ENCODE peak calls at places on chromosome 2, in ten cellular contexts. I is activated naive CD4-positive, alpha-beta T cell; U is memory B cell; A is nephron progenitor cell; C is epithelial cell of prostate; S is mesenchymal stem cell; K is iris pigment epithelial cell; O is endodermal cell; H is adrenal gland; L is astrocyte of the spinal cord. X is an unnamed sample.

GRCh38 chr2:240972636-240973521 is 25.5 kb upstream of the SNED1 start:
- DNase-seq in I (no peak), U (no peak), A (no peak), C (no peak), S (no peak), K (no peak), O (no peak), H (peak; percentile 1), L (peak; percentile 35), X (no peak)

GRCh38 chr2:113720167-113720566 is 36.3 kb downstream of the SLC35F5 start:
- DNase-seq in I (no peak), U (no peak), A (no peak), C (no peak), S (peak; percentile 35), K (no peak), O (no peak), H (no peak), L (no peak), X (no peak)

GRCh38 chr2:191875859-191876258 is 29.0 kb upstream of the CAVIN2 start:
- DNase-seq in I (no peak), U (no peak), A (no peak), C (no peak), S (no peak), K (no peak), O (no peak), H (no peak), L (no peak), X (no peak)

GRCh38 chr2:44932079-44932478 is 9.4 kb upstream of the SIX3 start:
- DNase-seq in I (no peak), U (no peak), A (no peak), C (no peak), S (no peak), K (no peak), O (peak; percentile 72), H (no peak), L (no peak), X (no peak)

GRCh38 chr2:41720702-41721344 is 327.0 kb upstream of the PKDCC start:
- DNase-seq in I (no peak), U (no peak), A (no peak), C (no peak), S (peak; percentile 5), K (peak; percentile 81), O (no peak), H (no peak), L (peak; percentile 28), X (no peak)

GRCh38 chr2:207828361-207829057 is 58.8 kb upstream of the FZD5 start:
- DNase-seq in I (no peak), U (no peak), A (no peak), C (no peak), S (no peak), K (peak; percentile 35), O (no peak), H (peak; percentile 75), L (no peak), X (no peak)

GRCh38 chr2:33598472-33599174 is 476 bp downstream of the FAM98A start:
- DNase-seq in I (no peak), U (no peak), A (peak; percentile 52), C (no peak), S (peak; percentile 76), K (peak; percentile 73), O (peak; percentile 76), H (peak; percentile 48), L (peak; percentile 41), X (no peak)

GRCh38 chr2:99481941-99482340 is 7.9 kb downstream of the REV1 start:
- DNase-seq in I (no peak), U (no peak), A (peak; percentile 26), C (no peak), S (peak; percentile 22), K (no peak), O (peak; percentile 62), H (peak; percentile 28), L (no peak), X (no peak)

GRCh38 chr2:6913415-6914157 is 3.6 kb upstream of the RNF144A start:
- DNase-seq in I (peak; percentile 51), U (no peak), A (no peak), C (no peak), S (no peak), K (no peak), O (no peak), H (no peak), L (no peak), X (no peak)

GRCh38 chr2:169001116-169001815 is 29.9 kb downstream of the ABCB11 start:
- DNase-seq in I (no peak), U (no peak), A (no peak), C (no peak), S (no peak), K (peak; percentile 81), O (no peak), H (no peak), L (peak; percentile 67), X (no peak)

GRCh38 chr2:239829326-239829725 is 195.8 kb downstream of the NDUFA10 start:
- DNase-seq in I (no peak), U (no peak), A (no peak), C (no peak), S (no peak), K (no peak), O (peak; percentile 19), H (no peak), L (no peak), X (no peak)

GRCh38 chr2:36461039-36461681 is 105.6 kb downstream of the CRIM1 start:
- DNase-seq in I (no peak), U (no peak), A (no peak), C (peak; percentile 55), S (peak; percentile 91), K (peak; percentile 98), O (no peak), H (no peak), L (peak; percentile 95), X (no peak)

GRCh38 chr2:239246723-239247122 is 154.1 kb downstream of the HDAC4 start:
- DNase-seq in I (no peak), U (no peak), A (no peak), C (peak; percentile 34), S (no peak), K (no peak), O (no peak), H (peak; percentile 73), L (no peak), X (no peak)

GRCh38 chr2:121648206-121648605 is 1.1 kb downstream of the CLASP1 start:
- DNase-seq in I (no peak), U (no peak), A (no peak), C (no peak), S (no peak), K (peak; percentile 66), O (no peak), H (no peak), L (no peak), X (no peak)

GRCh38 chr2:240182966-240183365 is 42.5 kb upstream of the OTOS start:
- DNase-seq in I (no peak), U (no peak), A (no peak), C (no peak), S (no peak), K (peak; percentile 9), O (peak; percentile 24), H (no peak), L (no peak), X (no peak)

X was measured in activated B cell treated with CpG ODN at 0.5 μM for 24 hours.